ENCODE peak calls at places on chromosomes 4 and X, in six cellular contexts. V is OCI-LY7, Q is body of pancreas, F is fibroblast of lung, N is endothelial cell of umbilical vein, A is right cardiac atrium. D is an unnamed sample.
A peak's percentile ranks its signal among the peaks of the same experiment; 100 is the strongest.

GRCh38 chrX:7586126-7586525 is 256.8 kb upstream of the VCX start:
- DNase-seq in V (peak; percentile 35), Q (no peak), F (peak; percentile 0), N (no peak), A (no peak), D (no peak)

GRCh38 chr4:30380404-30380998 is 339.7 kb upstream of the PCDH7 start:
- DNase-seq in V (peak; percentile 54), Q (peak; percentile 60), F (peak; percentile 79), N (peak; percentile 76), A (peak; percentile 40), D (no peak)

GRCh38 chrX:46582325-46582724 is 8.8 kb downstream of the CHST7 start:
- DNase-seq in V (no peak), Q (no peak), F (peak; percentile 42), N (peak; percentile 32), A (no peak), D (no peak)

GRCh38 chr4:57119054-57119651 is 9.0 kb upstream of the IGFBP7 start:
- DNase-seq in V (no peak), Q (no peak), F (peak; percentile 84), N (peak; percentile 82), A (peak; percentile 84), D (peak; percentile 44)

GRCh38 chrX:152632445-152633097 is 5.1 kb upstream of the GABRQ start:
- DNase-seq in V (peak; percentile 12), Q (peak; percentile 78), F (peak; percentile 27), N (peak; percentile 37), A (peak; percentile 54), D (no peak)

GRCh38 chr4:53786632-53787031 is 195.3 kb upstream of the LNX1 start:
- DNase-seq in V (no peak), Q (no peak), F (peak; percentile 78), N (no peak), A (no peak), D (no peak)

GRCh38 chr4:147025042-147025441 is 79.4 kb upstream of the TTC29 start:
- DNase-seq in V (no peak), Q (no peak), F (no peak), N (no peak), A (no peak), D (no peak)

GRCh38 chrX:108022491-108023089 is 22.3 kb upstream of the VSIG1 start:
- DNase-seq in V (no peak), Q (no peak), F (peak; percentile 6), N (peak; percentile 70), A (no peak), D (no peak)

GRCh38 chr4:170391066-170391754 is 301.5 kb upstream of the AADAT start:
- DNase-seq in V (no peak), Q (no peak), F (no peak), N (no peak), A (no peak), D (no peak)

GRCh38 chr4:41799126-41799525 is 50.6 kb upstream of the PHOX2B start:
- DNase-seq in V (no peak), Q (no peak), F (no peak), N (no peak), A (no peak), D (no peak)

GRCh38 chr4:75370582-75370981 is 143.6 kb downstream of the RCHY1 start:
- DNase-seq in V (no peak), Q (no peak), F (no peak), N (no peak), A (no peak), D (no peak)

GRCh38 chr4:140243345-140243753 is 89.4 kb upstream of the MAML3 start:
- DNase-seq in V (peak; percentile 63), Q (peak; percentile 65), F (no peak), N (peak; percentile 68), A (no peak), D (no peak)

GRCh38 chr4:40448875-40449274 is 113.7 kb downstream of the CHRNA9 start:
- DNase-seq in V (no peak), Q (peak; percentile 85), F (no peak), N (no peak), A (no peak), D (no peak)

DNA sequence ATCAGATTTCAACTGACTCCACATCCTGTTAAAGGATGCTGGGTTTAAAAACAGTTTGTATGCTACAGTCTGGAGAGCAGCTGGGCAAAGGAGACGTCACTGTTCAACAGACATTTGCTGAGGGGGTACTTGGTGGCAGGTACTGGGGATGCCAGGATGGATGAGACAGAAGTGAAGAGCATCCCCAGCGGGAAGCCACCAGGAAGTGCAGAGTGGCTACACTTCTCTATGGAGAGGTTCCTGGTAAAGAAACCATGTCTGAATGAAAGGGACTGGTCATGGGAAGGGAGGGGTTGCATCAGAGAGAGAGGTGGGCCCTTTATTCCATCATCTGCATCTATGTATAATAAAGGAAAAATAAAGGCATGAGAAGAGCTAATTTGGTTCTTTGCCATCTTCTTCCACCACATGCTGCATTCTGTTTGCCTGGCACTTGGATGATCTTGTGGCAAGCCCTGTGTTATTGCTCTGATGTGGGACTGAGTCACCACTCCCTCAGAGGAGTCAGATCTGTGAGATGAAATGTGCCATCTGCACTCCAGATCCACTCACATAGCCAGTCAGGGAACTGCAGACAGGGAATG is 144.9 kb downstream of the SOWAHB start:
- DNase-seq in V (no peak), Q (no peak), F (peak; percentile 100), N (peak; percentile 85), A (no peak), D (no peak)
- H3K27ac ChIP-seq in V (no peak overlapping the region), Q (no peak overlapping the region), F (peak overlapping the region; percentile 96), N (peak overlapping the region; percentile 86), A (peak overlapping the region; percentile 56), D (no peak overlapping the region)

GRCh38 chr4:151719045-151719743 is 41.6 kb downstream of the GATB start:
- DNase-seq in V (no peak), Q (no peak), F (no peak), N (no peak), A (peak; percentile 70), D (no peak)
- H3K4me3 ChIP-seq in V (no peak overlapping the region), Q (no peak overlapping the region), F (no peak overlapping the region), N (no peak overlapping the region), A (no peak overlapping the region), D (no peak overlapping the region)

GRCh38 chrX:37686979-37687378 is 1.4 kb downstream of the XK start:
- DNase-seq in V (no peak), Q (no peak), F (no peak), N (no peak), A (no peak), D (no peak)

GRCh38 chrX:37686348-37686736 is 751 bp downstream of the XK start:
- DNase-seq in V (no peak), Q (no peak), F (no peak), N (no peak), A (no peak), D (no peak)

GRCh38 chrX:37685452-37686347 is at the start of gene XK:
- DNase-seq in V (no peak), Q (peak; percentile 72), F (peak; percentile 39), N (peak; percentile 1), A (peak; percentile 74), D (peak; percentile 54)

GRCh38 chrX:37684426-37684825 is 1.2 kb upstream of the XK start:
- DNase-seq in V (no peak), Q (peak; percentile 66), F (peak; percentile 13), N (no peak), A (no peak), D (peak; percentile 7)

GRCh38 chrX:37684918-37685317 is 673 bp upstream of the XK start:
- DNase-seq in V (no peak), Q (no peak), F (no peak), N (no peak), A (no peak), D (no peak)
- H3K4me1 ChIP-seq in V (no peaks in the 10 kb centered on the region), Q (peaks cover 20% of the 10 kb centered on the region), F (no peaks in the 10 kb centered on the region), N (no peaks in the 10 kb centered on the region), A (no peaks in the 10 kb centered on the region), D (peaks cover 7% of the 10 kb centered on the region)

GRCh38 chr4:148052448-148052847 is 320.6 kb downstream of the ARHGAP10 start:
- DNase-seq in V (peak; percentile 46), Q (no peak), F (peak; percentile 31), N (no peak), A (no peak), D (no peak)
- H3K27ac ChIP-seq in V (peak overlapping the region; percentile 65), Q (no peak overlapping the region), F (no peak overlapping the region), N (no peak overlapping the region), A (peak overlapping the region; percentile 96), D (peak overlapping the region; percentile 89)

GRCh38 chrX:12979011-12979629 is 4.2 kb downstream of the TMSB4X start:
- DNase-seq in V (no peak), Q (no peak), F (no peak), N (no peak), A (no peak), D (no peak)
- H3K4me3 ChIP-seq in V (peak overlapping the region; percentile 99), Q (no peak overlapping the region), F (no peak overlapping the region), N (no peak overlapping the region), A (no peak overlapping the region), D (no peak overlapping the region)

GRCh38 chr4:145935253-145936141 is 3.1 kb downstream of the ZNF827 start:
- DNase-seq in V (peak; percentile 79), Q (peak; percentile 42), F (peak; percentile 34), N (peak; percentile 47), A (peak; percentile 73), D (peak; percentile 44)

GRCh38 chr4:145937990-145938611 is 522 bp downstream of the ZNF827 start:
- DNase-seq in V (peak; percentile 64), Q (peak; percentile 40), F (peak; percentile 38), N (peak; percentile 51), A (no peak), D (no peak)

GRCh38 chr4:145936142-145937020 is 2.2 kb downstream of the ZNF827 start:
- DNase-seq in V (peak; percentile 89), Q (peak; percentile 77), F (peak; percentile 74), N (peak; percentile 79), A (peak; percentile 80), D (peak; percentile 56)

GRCh38 chr4:145938618-145939177 is at the start of gene ZNF827:
- DNase-seq in V (peak; percentile 87), Q (peak; percentile 76), F (peak; percentile 85), N (peak; percentile 76), A (peak; percentile 81), D (peak; percentile 80)

DNA sequence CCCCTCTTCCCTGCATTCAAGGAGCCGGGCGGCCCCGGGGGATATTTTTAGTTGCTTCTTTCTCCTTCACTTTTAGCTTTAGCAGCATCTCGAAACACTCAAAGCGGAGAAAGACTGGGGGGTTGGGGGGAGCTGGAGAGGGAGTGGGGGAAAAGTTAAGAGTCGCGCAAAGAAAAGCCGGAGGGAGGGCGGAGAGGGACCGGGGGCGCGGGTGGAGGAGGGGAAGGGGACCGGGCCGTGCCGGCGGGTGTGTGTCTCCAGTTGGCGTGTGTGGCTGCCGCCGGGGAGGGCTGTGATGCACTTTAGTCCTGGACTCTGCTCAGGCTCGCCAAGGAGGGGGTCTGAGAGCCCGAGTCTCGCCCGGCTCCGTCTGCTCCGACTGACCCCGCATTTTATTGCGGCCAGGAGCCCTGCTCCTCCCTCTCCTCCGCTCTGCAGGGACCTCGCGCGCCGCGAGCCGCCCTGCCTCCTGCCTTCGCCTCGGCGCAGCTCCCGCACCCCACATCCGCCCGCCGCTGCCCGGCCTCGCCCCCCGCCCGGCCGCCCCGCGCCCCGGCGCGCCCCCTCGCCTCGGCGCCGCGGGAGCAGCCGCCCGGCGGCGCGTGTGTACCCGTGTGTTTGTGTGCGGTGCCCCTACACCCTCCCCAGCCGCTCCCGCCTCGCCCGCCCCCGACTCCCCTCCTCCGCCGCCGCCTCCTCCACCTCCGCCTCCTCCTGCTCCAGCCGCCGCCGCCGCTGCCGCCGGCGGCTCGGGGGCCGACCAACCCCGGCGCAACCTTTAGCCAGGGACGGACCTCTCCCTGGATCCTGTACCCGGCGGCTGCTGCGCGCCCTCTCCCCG is 1.4 kb downstream of the ZNF827 start:
- DNase-seq in V (peak; percentile 69), Q (peak; percentile 73), F (peak; percentile 60), N (peak; percentile 56), A (peak; percentile 85), D (peak; percentile 64)
- H3K4me1 ChIP-seq in V (peaks cover 51% of the 10 kb centered on the region), Q (peaks cover 18% of the 10 kb centered on the region), F (peaks cover 2% of the 10 kb centered on the region), N (peaks cover 22% of the 10 kb centered on the region), A (peaks cover 2% of the 10 kb centered on the region), D (peaks cover 34% of the 10 kb centered on the region)

DNA sequence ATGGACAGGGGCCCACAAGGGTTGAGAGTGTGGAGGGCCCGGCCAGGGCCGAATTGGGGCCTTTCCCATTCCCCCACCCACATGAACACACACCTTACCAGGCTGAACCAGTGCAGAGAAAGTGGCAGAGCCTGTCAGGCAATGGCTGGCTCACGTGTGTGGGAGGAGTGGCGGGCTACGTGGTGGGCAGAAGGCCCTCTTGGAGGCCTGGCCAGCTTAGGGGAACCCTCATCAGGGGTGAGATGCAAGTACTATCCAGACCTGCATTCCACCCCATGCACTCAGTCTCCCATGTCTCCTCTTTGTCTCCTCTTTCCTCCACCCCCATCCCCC is 965 bp downstream of the TCEAL4 start:
- DNase-seq in V (no peak), Q (no peak), F (no peak), N (no peak), A (no peak), D (no peak)
- H3K27ac ChIP-seq in V (no peak overlapping the region), Q (peak overlapping the region; percentile 75), F (peak overlapping the region; percentile 82), N (peak overlapping the region; percentile 32), A (peak overlapping the region; percentile 98), D (peak overlapping the region; percentile 87)